ENCODE peak calls at places on chromosomes 6 and 20, in six cellular contexts. O is tibial nerve, D is hepatocyte, C is psoas muscle, B is fibroblast of lung, V is brain microvascular endothelial cell. P is an unnamed sample. For H3K36me3, the result is how much of the 10 kb centered on the place peaks cover.

GRCh38 chr6:25754508-25754907 is at the start of gene SLC17A4:
- DNase-seq in C (no peak), D (no peak), O (no peak), B (no peak), V (no peak), P (no peak)

GRCh38 chr6:9143140-9143539 is 707.8 kb upstream of the SLC35B3 start:
- DNase-seq in B (no peak), V (no peak), C (no peak), O (no peak), D (no peak), P (no peak)

GRCh38 chr6:3403244-3404154 is 53.4 kb downstream of the SLC22A23 start:
- DNase-seq in B (no peak), D (peak), O (no peak), V (no peak), C (no peak), P (peak)

GRCh38 chr6:148059869-148060268 is 282.8 kb upstream of the SASH1 start:
- DNase-seq in D (no peak), C (no peak), B (no peak), O (no peak), V (no peak), P (no peak)

GRCh38 chr6:150146436-150146835 is 3.6 kb downstream of the PPP1R14C start:
- DNase-seq in V (no peak), O (no peak), B (no peak), C (no peak), D (no peak), P (no peak)

GRCh38 chr6:235763-236360 is 56.4 kb upstream of the DUSP22 start:
- DNase-seq in C (no peak), O (no peak), B (peak), D (no peak), V (peak), P (no peak)

GRCh38 chr6:50635429-50635828 is 77.9 kb upstream of the TFAP2D start:
- DNase-seq in V (no peak), D (no peak), C (no peak), B (no peak), O (no peak), P (no peak)

GRCh38 chr6:106823058-106823457 is 151.5 kb downstream of the CD24 start:
- DNase-seq in C (no peak), V (no peak), D (no peak), O (no peak), B (no peak), P (no peak)

GRCh38 chr20:5788385-5788895 is 38.2 kb downstream of the SHLD1 start:
- DNase-seq in C (peak), D (peak), V (peak), O (peak), B (peak), P (peak)

GRCh38 chr6:84546427-84546914 is 217.9 kb downstream of the TBX18 start:
- DNase-seq in B (peak), V (no peak), O (no peak), D (no peak), C (no peak), P (no peak)

GRCh38 chr20:57809661-57810172 is 99.9 kb upstream of the PMEPA1 start:
- DNase-seq in O (no peak), V (no peak), C (no peak), B (no peak), D (peak), P (no peak)

GRCh38 chr20:20547221-20547875 is 165.1 kb downstream of the RALGAPA2 start:
- DNase-seq in B (peak), O (no peak), D (peak), V (no peak), C (no peak), P (no peak)

GRCh38 chr20:59992531-59992930 is 34.3 kb downstream of the CDH26 start:
- DNase-seq in B (no peak), D (no peak), O (no peak), C (no peak), V (no peak), P (no peak)

GRCh38 chr6:169891421-169891820 is 140.0 kb downstream of the ERMARD start:
- DNase-seq in O (no peak), D (no peak), V (no peak), C (no peak), B (no peak), P (no peak)

GRCh38 chr6:63502165-63502564 is 70.1 kb upstream of the LOC128125822 start:
- DNase-seq in D (no peak), B (no peak), O (no peak), C (no peak), V (no peak), P (no peak)

GRCh38 chr6:145551164-145551563 is 184.2 kb downstream of the EPM2A start:
- DNase-seq in O (no peak), V (no peak), C (no peak), D (no peak), B (no peak), P (no peak)
- H3K4me3 ChIP-seq in O (no peak), V (no peak), C (no peak), D (no peak), B (no peak), P (no peak)

GRCh38 chr20:47262008-47262364 is 94.5 kb downstream of the ZMYND8 start:
- DNase-seq in C (no peak), D (no peak), V (no peak), O (no peak), B (no peak), P (no peak)
- H3K36me3 ChIP-seq in C (under half), D (under half), V (half or more), O (under half), B (under half), P (under half)

GRCh38 chr6:158826819-158827501 is 7.8 kb upstream of the EZR start:
- DNase-seq in D (no peak), B (no peak), O (no peak), C (no peak), V (no peak), P (no peak)
- H3K4me3 ChIP-seq in D (no peak), B (no peak), O (no peak), C (no peak), V (no peak), P (no peak)

GRCh38 chr6:36516559-36516958 is 30.7 kb downstream of the STK38 start:
- DNase-seq in B (no peak), O (no peak), C (no peak), V (no peak), D (no peak), P (no peak)
- H3K36me3 ChIP-seq in B (under half), O (under half), C (under half), V (under half), D (under half), P (under half)

P was measured in H7.